ENCODE peak calls at places on chromosomes 12 and 14, in five cellular contexts. B is body of pancreas, M is Peyer's patch, L is A549, Z is breast epithelium. X is an unnamed sample.

GRCh38 chr12:124862768-124863408 is 776 bp downstream of the SCARB1 start:
- DNase-seq in B (no peak), M (peak; percentile 48), L (peak; percentile 47), Z (no peak), X (no peak)

GRCh38 chr12:124032265-124032886 is 59.4 kb downstream of the ZNF664 start:
- DNase-seq in B (peak; percentile 63), M (peak; percentile 35), L (peak; percentile 89), Z (no peak), X (no peak)

GRCh38 chr12:85662209-85662607 is 174.0 kb downstream of the RASSF9 start:
- DNase-seq in B (no peak), M (no peak), L (no peak), Z (no peak), X (no peak)

GRCh38 chr12:71589478-71589881 is 74.2 kb downstream of the ZFC3H1 start:
- DNase-seq in B (peak; percentile 7), M (no peak), L (no peak), Z (no peak), X (no peak)

GRCh38 chr14:95765016-95765415 is 51.1 kb upstream of the TCL1A start:
- DNase-seq in B (no peak), M (no peak), L (no peak), Z (no peak), X (no peak)

GRCh38 chr12:46358791-46359666 is 13.5 kb downstream of the SLC38A2 start:
- DNase-seq in B (no peak), M (no peak), L (no peak), Z (no peak), X (no peak)

GRCh38 chr12:107277850-107278249 is 184.5 kb upstream of the CRY1 start:
- DNase-seq in B (no peak), M (no peak), L (no peak), Z (no peak), X (no peak)

GRCh38 chr14:83096092-83096491 is 1562.4 kb upstream of the SEL1L start:
- DNase-seq in B (no peak), M (no peak), L (no peak), Z (no peak), X (no peak)

GRCh38 chr14:58667900-58668299 is 30.1 kb downstream of the DACT1 start:
- DNase-seq in B (no peak), M (no peak), L (no peak), Z (no peak), X (no peak)

GRCh38 chr14:70096866-70097265 is 91.9 kb downstream of the SLC8A3 start:
- DNase-seq in B (no peak), M (no peak), L (peak; percentile 13), Z (no peak), X (no peak)

GRCh38 chr12:63144556-63144955 is 6.4 kb downstream of the AVPR1A start:
- DNase-seq in B (no peak), M (no peak), L (no peak), Z (no peak), X (no peak)

GRCh38 chr12:121550974-121551631 is 29.7 kb downstream of the KDM2B start:
- DNase-seq in B (no peak), M (no peak), L (no peak), Z (no peak), X (no peak)

GRCh38 chr14:63787995-63788946 is 60.4 kb upstream of the SGPP1 start:
- DNase-seq in B (no peak), M (no peak), L (no peak), Z (no peak), X (no peak)

GRCh38 chr12:55974308-55974724 is 438 bp downstream of the RAB5B start:
- DNase-seq in B (peak; percentile 74), M (peak; percentile 20), L (peak; percentile 60), Z (peak; percentile 61), X (peak; percentile 65)

GRCh38 chr14:103886304-103887169 is 39.2 kb upstream of the PPP1R13B start:
- DNase-seq in B (no peak), M (no peak), L (no peak), Z (no peak), X (peak; percentile 21)

GRCh38 chr12:63151898-63152700 is 1.1 kb upstream of the AVPR1A start:
- DNase-seq in B (peak; percentile 36), M (no peak), L (peak; percentile 69), Z (no peak), X (peak; percentile 15)

GRCh38 chr12:106299193-106299794 is 3.2 kb upstream of the TCP11L2 start:
- DNase-seq in B (no peak), M (no peak), L (no peak), Z (no peak), X (no peak)

GRCh38 chr12:15220451-15220850 is 766 bp downstream of the RERG start:
- DNase-seq in B (peak; percentile 22), M (no peak), L (no peak), Z (no peak), X (no peak)

GRCh38 chr12:62933871-62934798 is 815 bp downstream of the PPM1H start:
- DNase-seq in B (peak; percentile 20), M (no peak), L (peak; percentile 48), Z (peak; percentile 56), X (peak; percentile 45)

GRCh38 chr12:40622246-40622838 is 69.9 kb upstream of the CNTN1 start:
- DNase-seq in B (peak; percentile 61), M (peak; percentile 17), L (peak; percentile 35), Z (no peak), X (peak; percentile 31)

GRCh38 chr14:24430682-24431568 is 1.2 kb downstream of the KHNYN start:
- DNase-seq in B (peak; percentile 37), M (peak; percentile 47), L (no peak), Z (no peak), X (no peak)

GRCh38 chr12:89244536-89244935 is 107.8 kb downstream of the DUSP6 start:
- DNase-seq in B (peak; percentile 28), M (no peak), L (no peak), Z (no peak), X (no peak)

GRCh38 chr12:29546000-29546399 is 48.5 kb upstream of the OVCH1 start:
- DNase-seq in B (no peak), M (no peak), L (no peak), Z (no peak), X (no peak)

GRCh38 chr12:50621435-50622304 is 116.9 kb downstream of the DIP2B start:
- DNase-seq in B (peak; percentile 25), M (no peak), L (no peak), Z (no peak), X (no peak)
- TF ChIP-seq POLR2A in B (no peak), M (no peak), L (no peak), Z (no peak), X (no peak)

DNA sequence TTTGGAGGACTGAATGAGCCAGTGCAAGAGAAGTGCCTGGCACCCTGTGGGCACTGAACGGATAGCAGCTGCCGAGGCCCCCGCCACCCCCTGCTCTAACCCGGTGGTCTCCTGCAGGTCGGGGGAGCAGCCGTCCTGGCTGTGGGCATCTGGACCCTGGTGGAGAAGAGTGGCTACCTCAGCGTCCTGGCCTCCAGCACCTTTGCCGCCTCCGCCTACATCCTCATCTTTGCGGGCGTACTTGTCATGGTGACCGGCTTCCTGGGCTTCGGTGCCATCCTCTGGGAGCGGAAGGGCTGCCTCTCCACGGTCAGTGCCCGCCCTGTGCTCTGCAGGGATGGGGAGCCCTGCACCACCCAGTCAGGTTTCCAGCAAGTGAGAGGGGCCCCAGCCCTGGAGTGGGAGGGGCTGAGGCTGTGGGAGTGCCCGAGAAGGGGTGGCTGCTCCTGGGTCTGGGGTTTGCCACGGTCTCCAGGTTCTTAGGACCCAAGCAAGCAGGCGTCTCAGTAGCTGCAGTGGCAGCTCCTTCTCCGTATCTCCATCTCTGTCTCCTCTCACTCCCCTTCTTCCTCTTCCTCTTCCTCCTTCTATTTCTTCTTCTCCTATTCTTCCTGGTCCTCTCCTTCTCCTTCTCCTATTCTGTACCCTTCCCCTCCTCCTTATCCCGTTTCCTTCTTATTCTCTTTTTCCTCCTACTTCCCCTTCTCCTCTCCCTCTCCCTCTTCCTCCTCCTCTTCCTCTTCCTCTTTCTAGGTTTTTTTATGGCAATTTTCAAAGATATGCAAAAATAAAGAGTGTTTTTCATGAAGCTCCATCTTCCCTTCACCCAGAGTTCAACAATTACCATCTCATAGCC is 37.4 kb downstream of the TSPAN11 start:
- DNase-seq in B (no peak), M (no peak), L (no peak), Z (no peak), X (no peak)
- H3K27ac ChIP-seq in B (no peak overlapping the region), M (no peak overlapping the region), L (no peak overlapping the region), Z (no peak overlapping the region), X (no peak overlapping the region)

GRCh38 chr12:6959376-6960290 is 8.5 kb downstream of the PTPN6 start:
- DNase-seq in B (no peak), M (no peak), L (no peak), Z (no peak), X (peak; percentile 46)

GRCh38 chr12:6961695-6962284 is 8.7 kb downstream of the PHB2 start:
- DNase-seq in B (peak; percentile 82), M (no peak), L (peak; percentile 85), Z (no peak), X (peak; percentile 72)

GRCh38 chr12:6961278-6961694 is 9.2 kb downstream of the PHB2 start:
- DNase-seq in B (peak; percentile 85), M (peak; percentile 72), L (no peak), Z (peak; percentile 79), X (peak; percentile 84)

GRCh38 chr12:6958609-6959375 is 7.6 kb downstream of the PTPN6 start:
- DNase-seq in B (no peak), M (peak; percentile 87), L (no peak), Z (no peak), X (peak; percentile 64)

GRCh38 chr12:6960291-6961277 is 9.4 kb downstream of the PTPN6 start:
- DNase-seq in B (no peak), M (no peak), L (no peak), Z (no peak), X (peak; percentile 31)
- TF ChIP-seq CTCF in B (no peak), M (peak; percentile 45), L (no peak), Z (no peak), X (no peak)

DNA sequence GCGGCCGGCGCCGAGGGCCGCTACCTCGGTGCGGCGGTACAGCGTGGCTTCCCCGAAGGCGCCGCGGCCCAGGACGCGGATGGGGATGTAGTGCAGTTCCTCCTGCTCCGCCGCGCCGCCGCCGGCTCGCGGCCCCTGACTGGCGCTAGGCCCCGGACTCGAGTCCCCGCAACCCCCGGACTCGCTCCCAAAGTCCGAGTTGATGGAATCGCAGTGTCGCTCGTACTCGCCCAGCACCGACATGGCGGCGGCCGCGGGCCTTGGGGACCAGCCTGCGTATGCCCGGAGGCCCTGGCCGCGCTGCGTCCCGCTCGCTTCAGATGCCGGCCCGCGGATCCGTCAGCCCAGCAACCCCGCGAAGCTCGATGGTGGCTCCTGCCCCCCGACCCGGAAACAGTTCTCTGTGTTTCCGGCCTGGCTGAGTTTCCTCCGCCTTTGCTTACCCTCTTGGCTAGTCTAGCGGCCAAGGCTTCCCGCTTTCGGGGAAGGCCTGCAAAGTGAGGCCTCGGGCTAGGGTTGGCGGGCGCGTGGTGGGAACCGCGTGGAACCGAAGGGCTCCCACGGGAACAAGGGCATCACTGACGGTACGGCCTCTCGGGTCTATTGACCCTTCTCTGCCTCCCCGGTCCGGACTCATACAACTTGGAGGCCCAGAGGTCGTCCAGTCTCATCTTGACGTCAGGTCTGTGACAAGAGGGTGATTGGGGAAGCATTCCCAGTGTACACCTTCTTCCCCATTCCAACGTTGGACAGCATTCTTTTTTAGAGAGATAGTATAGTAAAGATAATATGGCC is at the start of gene NEK9:
- DNase-seq in B (peak; percentile 91), M (peak; percentile 89), L (peak; percentile 92), Z (peak; percentile 89), X (peak; percentile 94)
- TF ChIP-seq POLR2A in B (peak; percentile 79), M (peak; percentile 68), L (peak; percentile 79), Z (peak; percentile 62), X (peak; percentile 56)

X was measured in heart left ventricle.